ENCODE peak calls at places on chromosomes 3 and 15, in five cellular contexts. H, B, Q, F and A are unnamed samples.

GRCh38 chr3:172098698-172099494 is 59.5 kb downstream of the FNDC3B start:
- DNase-seq in H (no peak), Q (peak; percentile 89), F (no peak), B (no peak), A (no peak)

GRCh38 chr3:187367561-187368103 is 553 bp upstream of the RTP4 start:
- DNase-seq in B (no peak), Q (no peak), F (no peak), H (no peak), A (no peak)

GRCh38 chr3:149632225-149632624 is 25.6 kb downstream of the WWTR1 start:
- DNase-seq in H (no peak), F (no peak), B (no peak), Q (no peak), A (no peak)

GRCh38 chr15:70812827-70813364 is 41.1 kb downstream of the LARP6 start:
- DNase-seq in H (no peak), F (no peak), B (no peak), Q (no peak), A (no peak)

GRCh38 chr3:124557433-124558232 is 172.6 kb upstream of the UMPS start:
- DNase-seq in H (no peak), F (no peak), B (no peak), Q (no peak), A (peak; percentile 78)

GRCh38 chr3:111484666-111485065 is 57.3 kb upstream of the CD96 start:
- DNase-seq in Q (no peak), H (no peak), B (no peak), F (no peak), A (no peak)

GRCh38 chr3:183275418-183275817 is 22.4 kb downstream of the B3GNT5 start:
- DNase-seq in Q (no peak), H (peak; percentile 38), B (no peak), F (peak; percentile 69), A (peak; percentile 82)

GRCh38 chr3:172135185-172135584 is 95.8 kb downstream of the FNDC3B start:
- DNase-seq in F (no peak), H (no peak), B (no peak), Q (no peak), A (peak; percentile 47)

GRCh38 chr3:141240290-141241247 is 8.9 kb downstream of the PXYLP1 start:
- DNase-seq in Q (no peak), H (no peak), F (peak; percentile 22), B (no peak), A (no peak)

GRCh38 chr3:100310355-100310965 is 24.1 kb upstream of the NIT2 start:
- DNase-seq in Q (no peak), H (no peak), F (no peak), B (no peak), A (no peak)

GRCh38 chr3:70856414-70857162 is 544.1 kb upstream of the MDFIC2 start:
- DNase-seq in Q (no peak), F (no peak), B (no peak), H (peak; percentile 69), A (peak; percentile 42)

GRCh38 chr15:90154861-90155626 is 46.1 kb upstream of the SEMA4B start:
- DNase-seq in B (no peak), Q (peak; percentile 80), H (peak; percentile 96), F (no peak), A (no peak)

GRCh38 chr15:45871121-45871855 is 236.5 kb downstream of the SQOR start:
- DNase-seq in H (no peak), Q (no peak), B (no peak), F (no peak), A (peak; percentile 7)

GRCh38 chr3:196097373-196098154 is 15.7 kb upstream of the TFRC start:
- DNase-seq in B (no peak), H (no peak), Q (no peak), F (no peak), A (no peak)

GRCh38 chr3:29478671-29479070 is 197.8 kb downstream of the RBMS3 start:
- DNase-seq in F (no peak), H (no peak), B (no peak), Q (no peak), A (no peak)

GRCh38 chr3:10448544-10448943 is 56.8 kb downstream of the ATP2B2 start:
- DNase-seq in H (no peak), Q (no peak), F (no peak), B (no peak), A (no peak)

GRCh38 chr3:113783463-113783862 is 36.6 kb downstream of the ATP6V1A start:
- DNase-seq in Q (no peak), F (peak; percentile 2), B (no peak), H (peak; percentile 26), A (peak; percentile 90)

GRCh38 chr3:193301441-193301840 is 60.4 kb downstream of the PLAAT1 start:
- DNase-seq in B (no peak), H (no peak), F (no peak), Q (no peak), A (peak; percentile 85)

GRCh38 chr15:60370804-60371700 is 26.7 kb downstream of the ANXA2 start:
- DNase-seq in Q (peak; percentile 70), H (peak; percentile 98), B (no peak), F (no peak), A (peak; percentile 99)

GRCh38 chr3:196735751-196736150 is 3.9 kb upstream of the PAK2 start:
- DNase-seq in H (no peak), Q (no peak), F (no peak), B (no peak), A (no peak)

GRCh38 chr3:72763751-72764440 is 84.3 kb downstream of the SHQ1 start:
- DNase-seq in F (no peak), Q (no peak), H (no peak), B (no peak), A (no peak)

GRCh38 chr3:152100491-152101086 is 168.1 kb upstream of the MBNL1 start:
- DNase-seq in F (peak; percentile 34), B (no peak), Q (no peak), H (no peak), A (no peak)

GRCh38 chr15:97023131-97023844 is 692.8 kb downstream of the NR2F2 start:
- DNase-seq in Q (no peak), H (no peak), F (no peak), B (no peak), A (peak; percentile 32)

GRCh38 chr3:77281721-77282120 is 241.8 kb downstream of the ROBO2 start:
- DNase-seq in Q (no peak), H (no peak), B (peak; percentile 67), F (peak; percentile 20), A (no peak)

GRCh38 chr3:28376424-28376823 is 27.8 kb upstream of the AZI2 start:
- DNase-seq in F (no peak), Q (no peak), H (no peak), B (no peak), A (no peak)

GRCh38 chr3:39127907-39128303 is 20.4 kb downstream of the TTC21A start:
- DNase-seq in H (no peak), Q (no peak), B (no peak), F (no peak), A (no peak)

GRCh38 chr3:17035033-17035432 is 150.3 kb downstream of the PLCL2 start:
- DNase-seq in B (no peak), Q (no peak), F (no peak), H (no peak), A (no peak)

DNA sequence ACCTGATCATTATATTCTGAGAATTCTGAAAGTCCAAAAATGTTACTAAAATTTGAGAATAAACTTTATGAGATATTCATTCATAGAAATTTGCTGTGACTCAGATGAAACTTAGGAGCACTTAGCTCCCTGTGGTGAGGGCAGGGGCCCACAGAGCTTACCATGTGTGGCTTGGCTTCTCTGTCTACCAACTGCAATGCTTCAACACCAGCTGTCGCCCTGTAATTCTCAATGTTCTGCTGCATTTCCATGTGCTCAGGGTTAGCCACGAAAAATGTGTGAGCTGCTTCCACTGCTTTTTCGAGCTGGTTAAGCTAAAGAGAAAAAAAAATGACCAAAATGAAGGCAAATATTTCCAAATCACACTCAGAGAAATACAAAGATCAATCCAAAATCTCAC is 125.6 kb downstream of the P3H2 start:
- DNase-seq in F (no peak), H (no peak), B (no peak), Q (no peak), A (no peak)
- TF ChIP-seq JUN in F (no peak), H (no peak), B (no peak), Q (no peak), A (no peak)

GRCh38 chr15:101169457-101170071 is 82.3 kb downstream of the CHSY1 start:
- DNase-seq in Q (no peak), B (no peak), H (no peak), F (no peak), A (no peak)
- H3K4me1 ChIP-seq in Q (peaks cover 31% of the 10 kb centered on the region), B (peaks cover 1% of the 10 kb centered on the region), H (no peaks in the 10 kb centered on the region), F (peaks cover 34% of the 10 kb centered on the region), A (peaks cover 39% of the 10 kb centered on the region)

GRCh38 chr3:105398407-105398806 is 31.7 kb downstream of the ALCAM start:
- DNase-seq in H (no peak), F (no peak), B (no peak), Q (no peak), A (no peak)

GRCh38 chr3:105397974-105398373 is 31.3 kb downstream of the ALCAM start:
- DNase-seq in H (no peak), B (no peak), F (no peak), Q (no peak), A (no peak)

GRCh38 chr3:105401254-105401653 is 34.5 kb downstream of the ALCAM start:
- DNase-seq in H (no peak), F (no peak), B (no peak), Q (no peak), A (no peak)

GRCh38 chr3:105399062-105399461 is 32.4 kb downstream of the ALCAM start:
- DNase-seq in B (no peak), Q (no peak), F (no peak), H (no peak), A (no peak)

GRCh38 chr3:105399611-105400010 is 32.9 kb downstream of the ALCAM start:
- DNase-seq in H (no peak), B (no peak), F (no peak), Q (no peak), A (no peak)
- TF ChIP-seq JUN in H (no peak), B (no peak), F (no peak), Q (no peak), A (no peak)

GRCh38 chr3:42020681-42021307 is 58.9 kb upstream of the ULK4 start:
- DNase-seq in B (no peak), F (no peak), Q (no peak), H (peak; percentile 37), A (peak; percentile 90)

GRCh38 chr3:42025388-42026138 is 63.7 kb upstream of the ULK4 start:
- DNase-seq in Q (no peak), F (peak; percentile 94), H (peak; percentile 67), B (peak; percentile 63), A (peak; percentile 98)

GRCh38 chr3:42024578-42025387 is 62.9 kb upstream of the ULK4 start:
- DNase-seq in Q (no peak), F (no peak), H (no peak), B (no peak), A (peak; percentile 81)

GRCh38 chr3:42022355-42022754 is 60.5 kb upstream of the ULK4 start:
- DNase-seq in H (no peak), F (no peak), Q (no peak), B (no peak), A (no peak)

DNA sequence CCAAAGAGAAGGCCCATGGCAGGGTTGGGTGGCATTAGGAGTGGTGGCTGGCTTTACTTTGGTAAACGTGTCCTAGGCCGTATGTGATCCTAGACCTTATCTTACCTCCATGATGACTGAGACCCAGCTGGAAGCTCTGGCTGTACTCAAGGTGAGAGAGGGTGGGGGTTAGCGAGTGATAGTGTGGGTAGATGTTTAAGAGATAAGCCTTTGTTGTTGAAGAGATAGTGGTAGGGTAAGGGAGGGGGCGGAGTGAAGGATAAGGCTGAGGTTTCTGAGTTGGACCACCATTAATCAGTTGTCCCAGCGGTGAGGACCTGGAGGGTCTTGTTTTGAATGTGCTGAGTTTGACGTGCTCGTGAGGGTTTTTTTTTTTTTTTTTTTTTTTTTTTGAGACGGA is 61.5 kb upstream of the ULK4 start:
- DNase-seq in Q (no peak), F (no peak), H (no peak), B (no peak), A (no peak)
- H3K4me1 ChIP-seq in Q (peaks cover 81% of the 10 kb centered on the region), F (peaks cover 25% of the 10 kb centered on the region), H (peaks cover 61% of the 10 kb centered on the region), B (peaks cover 15% of the 10 kb centered on the region), A (peaks cover 62% of the 10 kb centered on the region)